ENCODE peak calls at places on chromosomes 11 and 22, in six cellular contexts. U, M, A, Y, C and X are unnamed samples.

GRCh38 chr22:29152381-29153138 is 53.1 kb upstream of the EMID1 start:
- DNase-seq in U (peak; percentile 49), M (peak; percentile 18), A (peak; percentile 47), Y (no peak), C (no peak), X (peak; percentile 81)

GRCh38 chr11:47111318-47111804 is 65.3 kb downstream of the ARFGAP2 start:
- DNase-seq in U (no peak), M (no peak), A (no peak), Y (no peak), C (no peak), X (no peak)

GRCh38 chr22:48950151-48950915 is 877.3 kb downstream of the BRD1 start:
- DNase-seq in U (peak; percentile 34), M (no peak), A (no peak), Y (no peak), C (no peak), X (no peak)

GRCh38 chr11:45647786-45648185 is 17.6 kb downstream of the CHST1 start:
- DNase-seq in U (no peak), M (no peak), A (no peak), Y (no peak), C (no peak), X (no peak)

GRCh38 chr22:38316340-38317236 is 645 bp downstream of the CSNK1E start:
- DNase-seq in U (peak; percentile 80), M (peak; percentile 65), A (peak; percentile 73), Y (peak; percentile 51), C (peak; percentile 84), X (peak; percentile 90)

GRCh38 chr11:103659138-103659734 is 377.2 kb upstream of the DDI1 start:
- DNase-seq in U (no peak), M (no peak), A (no peak), Y (no peak), C (peak; percentile 48), X (no peak)

GRCh38 chr11:2382927-2383822 is 6.1 kb downstream of the CD81 start:
- DNase-seq in U (peak; percentile 63), M (peak; percentile 88), A (peak; percentile 88), Y (peak; percentile 63), C (peak; percentile 83), X (peak; percentile 87)

GRCh38 chr22:19554834-19555404 is 30.7 kb upstream of the CLDN5 start:
- DNase-seq in U (peak; percentile 40), M (no peak), A (no peak), Y (peak; percentile 35), C (peak; percentile 34), X (no peak)

GRCh38 chr11:16750417-16750816 is 12.0 kb downstream of the C11orf58 start:
- DNase-seq in U (no peak), M (no peak), A (no peak), Y (no peak), C (no peak), X (no peak)

GRCh38 chr11:83192846-83193245 is 666 bp upstream of the ANKRD42 start:
- DNase-seq in U (no peak), M (no peak), A (no peak), Y (no peak), C (peak; percentile 48), X (no peak)

GRCh38 chr22:37098976-37099577 is 10.4 kb downstream of the TMPRSS6 start:
- DNase-seq in U (no peak), M (no peak), A (no peak), Y (no peak), C (no peak), X (no peak)

GRCh38 chr11:111427471-111427912 is 48.4 kb upstream of the POU2AF1 start:
- DNase-seq in U (no peak), M (no peak), A (no peak), Y (no peak), C (no peak), X (no peak)

GRCh38 chr11:120698918-120699317 is 187.4 kb downstream of the GRIK4 start:
- DNase-seq in U (no peak), M (no peak), A (no peak), Y (no peak), C (no peak), X (no peak)

GRCh38 chr11:117456027-117456720 is 128.5 kb downstream of the CEP164 start:
- DNase-seq in U (no peak), M (no peak), A (no peak), Y (no peak), C (no peak), X (no peak)

GRCh38 chr22:48237466-48237865 is 1475.0 kb downstream of the TBC1D22A start:
- DNase-seq in U (no peak), M (no peak), A (no peak), Y (no peak), C (no peak), X (no peak)

GRCh38 chr11:110968348-110969062 is 256.3 kb upstream of the ARHGAP20 start:
- DNase-seq in U (no peak), M (no peak), A (no peak), Y (peak; percentile 46), C (peak; percentile 73), X (no peak)

GRCh38 chr11:130908770-130909625 is 7.3 kb downstream of the SNX19 start:
- DNase-seq in U (no peak), M (no peak), A (no peak), Y (peak; percentile 91), C (peak; percentile 92), X (no peak)

GRCh38 chr22:42272431-42273004 is 2.1 kb upstream of the TCF20 start:
- DNase-seq in U (peak; percentile 36), M (no peak), A (no peak), Y (no peak), C (no peak), X (no peak)

GRCh38 chr22:20016734-20017621 is at the start of gene ARVCF:
- DNase-seq in U (peak; percentile 96), M (peak; percentile 92), A (peak; percentile 94), Y (peak; percentile 85), C (peak; percentile 93), X (peak; percentile 96)

GRCh38 chr11:45597116-45597515 is 68.3 kb downstream of the CHST1 start:
- DNase-seq in U (no peak), M (no peak), A (no peak), Y (no peak), C (no peak), X (no peak)

GRCh38 chr11:3807856-3808845 is at the start of gene PGAP2:
- DNase-seq in U (peak; percentile 87), M (no peak), A (peak; percentile 56), Y (peak; percentile 35), C (peak; percentile 80), X (peak; percentile 92)

DNA sequence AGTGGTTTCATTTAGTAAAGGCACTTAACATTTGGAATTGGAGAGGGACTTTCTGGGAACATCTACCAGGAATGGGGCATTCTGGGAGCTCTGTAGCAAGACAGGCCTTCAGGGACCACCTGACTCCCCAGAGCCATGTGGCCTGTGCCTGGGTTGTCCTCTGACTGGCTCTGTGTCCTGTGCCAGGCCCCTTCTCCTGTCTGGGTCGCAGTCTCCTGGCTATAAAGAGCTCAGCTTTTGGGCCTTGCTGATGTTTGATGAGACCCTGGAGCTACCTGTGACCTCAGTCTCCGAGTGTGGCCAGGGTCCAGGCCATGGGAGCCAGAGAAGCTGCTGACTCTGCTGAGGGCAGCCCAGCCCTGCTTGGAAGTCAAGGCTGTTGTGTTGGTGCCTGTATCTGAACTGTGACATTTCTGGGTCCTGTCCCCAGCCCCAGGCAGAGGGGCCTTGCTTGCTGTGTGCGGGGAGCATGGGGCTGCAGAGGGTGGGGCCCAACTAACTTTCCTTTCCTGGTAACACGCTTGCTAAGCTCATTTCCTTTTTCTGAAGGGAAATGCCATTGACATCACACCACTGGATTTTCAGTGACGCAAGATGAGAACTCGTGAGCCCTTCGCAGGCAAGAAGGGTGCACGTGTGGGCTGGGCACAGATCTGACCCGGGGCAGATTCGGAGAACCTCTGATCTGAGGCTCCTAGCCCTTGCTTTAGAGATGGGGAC is 41.3 kb downstream of the LRRC32 start:
- DNase-seq in U (peak; percentile 71), M (peak; percentile 47), A (peak; percentile 84), Y (peak; percentile 75), C (peak; percentile 56), X (peak; percentile 70)
- H3K4me1 ChIP-seq in U (peaks cover 10% of the 10 kb centered on the region), M (peaks cover 24% of the 10 kb centered on the region), A (peaks cover 60% of the 10 kb centered on the region), Y (peaks cover 12% of the 10 kb centered on the region), C (peaks cover 7% of the 10 kb centered on the region), X (peaks cover 8% of the 10 kb centered on the region)

GRCh38 chr11:20559523-20560300 is 39.7 kb upstream of the SLC6A5 start:
- DNase-seq in U (no peak), M (no peak), A (no peak), Y (no peak), C (no peak), X (no peak)
- H3K27ac ChIP-seq in U (no peak overlapping the region), M (no peak overlapping the region), A (no peak overlapping the region), Y (no peak overlapping the region), C (no peak overlapping the region), X (no peak overlapping the region)

GRCh38 chr22:39947488-39948216 is 12.5 kb upstream of the TMA7B start:
- DNase-seq in U (no peak), M (no peak), A (no peak), Y (no peak), C (no peak), X (no peak)
- H3K4me1 ChIP-seq in U (no peaks in the 10 kb centered on the region), M (no peaks in the 10 kb centered on the region), A (peaks cover 16% of the 10 kb centered on the region), Y (no peaks in the 10 kb centered on the region), C (no peaks in the 10 kb centered on the region), X (peaks cover 2% of the 10 kb centered on the region)

GRCh38 chr11:28009383-28009782 is 98.6 kb downstream of the KIF18A start:
- DNase-seq in U (no peak), M (no peak), A (no peak), Y (peak; percentile 82), C (peak; percentile 78), X (no peak)
- H3K27ac ChIP-seq in U (no peak overlapping the region), M (no peak overlapping the region), A (no peak overlapping the region), Y (no peak overlapping the region), C (peak overlapping the region; percentile 14), X (no peak overlapping the region)

DNA sequence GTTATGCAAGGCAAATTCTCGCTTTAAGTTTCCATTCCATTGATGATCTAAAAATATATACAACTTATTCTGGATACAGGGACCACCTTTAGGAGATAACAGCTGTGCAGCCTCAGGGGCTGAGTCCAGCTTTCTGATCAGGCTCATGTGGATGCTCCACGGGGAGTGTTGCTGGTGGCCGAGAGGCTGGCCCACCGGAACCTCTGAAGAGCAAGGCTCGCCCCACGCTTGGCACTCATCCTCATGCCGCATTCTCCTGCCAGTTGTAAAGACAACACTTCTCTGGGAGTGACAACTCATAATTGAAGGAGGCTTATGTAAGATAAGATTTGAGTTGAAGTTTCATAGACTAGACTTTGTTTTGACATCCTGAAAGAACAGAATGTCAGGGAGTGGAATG is 123.5 kb downstream of the MPPED1 start:
- DNase-seq in U (peak; percentile 11), M (no peak), A (no peak), Y (no peak), C (no peak), X (no peak)
- H3K4me1 ChIP-seq in U (no peaks in the 10 kb centered on the region), M (no peaks in the 10 kb centered on the region), A (no peaks in the 10 kb centered on the region), Y (no peaks in the 10 kb centered on the region), C (no peaks in the 10 kb centered on the region), X (no peaks in the 10 kb centered on the region)

GRCh38 chr11:126581871-126582270 is 226.4 kb downstream of the ST3GAL4 start:
- DNase-seq in U (no peak), M (no peak), A (no peak), Y (no peak), C (no peak), X (no peak)

GRCh38 chr11:126584028-126584427 is 228.5 kb downstream of the ST3GAL4 start:
- DNase-seq in U (no peak), M (no peak), A (no peak), Y (no peak), C (no peak), X (no peak)

GRCh38 chr11:126585388-126586302 is 230.2 kb downstream of the ST3GAL4 start:
- DNase-seq in U (peak; percentile 49), M (peak; percentile 34), A (peak; percentile 84), Y (peak; percentile 96), C (peak; percentile 97), X (peak; percentile 77)

GRCh38 chr11:126583101-126583500 is 227.6 kb downstream of the ST3GAL4 start:
- DNase-seq in U (no peak), M (no peak), A (no peak), Y (no peak), C (no peak), X (no peak)

GRCh38 chr11:126583594-126583993 is 228.1 kb downstream of the ST3GAL4 start:
- DNase-seq in U (no peak), M (no peak), A (no peak), Y (no peak), C (no peak), X (no peak)
- H3K27ac ChIP-seq in U (no peak overlapping the region), M (no peak overlapping the region), A (no peak overlapping the region), Y (no peak overlapping the region), C (no peak overlapping the region), X (no peak overlapping the region)